ENCODE peak calls at places on chromosomes 2 and 18, in four cellular contexts. L, P, G and C are unnamed samples.

GRCh38 chr2:56260415-56260814 is 76.6 kb downstream of the CCDC85A start:
- DNase-seq in L (no peak), P (no peak), G (no peak), C (no peak)

GRCh38 chr2:219457784-219458369 is 23.2 kb downstream of the SPEG start:
- DNase-seq in L (no peak), P (peak; percentile 37), G (no peak), C (no peak)

GRCh38 chr2:164739966-164740365 is 101.7 kb downstream of the COBLL1 start:
- DNase-seq in L (no peak), P (no peak), G (no peak), C (no peak)

GRCh38 chr2:219109468-219109867 is 48.7 kb upstream of the IHH start:
- DNase-seq in L (no peak), P (peak; percentile 76), G (no peak), C (no peak)

GRCh38 chr2:71609958-71610357 is 156.6 kb downstream of the DYSF start:
- DNase-seq in L (no peak), P (no peak), G (no peak), C (peak; percentile 7)

GRCh38 chr2:140893685-140894084 is 1237.1 kb downstream of the LRP1B start:
- DNase-seq in L (no peak), P (no peak), G (no peak), C (no peak)

GRCh38 chr2:74849228-74849892 is 15.4 kb downstream of the HK2 start:
- DNase-seq in L (no peak), P (peak; percentile 30), G (peak; percentile 41), C (no peak)

GRCh38 chr2:241940329-241940728 is 70.8 kb downstream of the RTP5 start:
- DNase-seq in L (no peak), P (no peak), G (no peak), C (no peak)

GRCh38 chr2:138713509-138713908 is 66.7 kb downstream of the NXPH2 start:
- DNase-seq in L (no peak), P (no peak), G (no peak), C (no peak)

GRCh38 chr2:210475726-210476125 is 833 bp downstream of the LANCL1 start:
- DNase-seq in L (no peak), P (no peak), G (no peak), C (no peak)

GRCh38 chr2:161426788-161427412 is 10.8 kb downstream of the TBR1 start:
- DNase-seq in L (no peak), P (peak; percentile 54), G (no peak), C (no peak)

GRCh38 chr18:22539045-22539444 is 121.3 kb upstream of the CTAGE1 start:
- DNase-seq in L (no peak), P (no peak), G (peak; percentile 70), C (no peak)

GRCh38 chr2:107717666-107718065 is 109.0 kb upstream of the RGPD4 start:
- DNase-seq in L (no peak), P (peak; percentile 59), G (no peak), C (no peak)

GRCh38 chr2:55604027-55604565 is 13.3 kb downstream of the PPP4R3B start:
- DNase-seq in L (no peak), P (no peak), G (no peak), C (no peak)

DNA sequence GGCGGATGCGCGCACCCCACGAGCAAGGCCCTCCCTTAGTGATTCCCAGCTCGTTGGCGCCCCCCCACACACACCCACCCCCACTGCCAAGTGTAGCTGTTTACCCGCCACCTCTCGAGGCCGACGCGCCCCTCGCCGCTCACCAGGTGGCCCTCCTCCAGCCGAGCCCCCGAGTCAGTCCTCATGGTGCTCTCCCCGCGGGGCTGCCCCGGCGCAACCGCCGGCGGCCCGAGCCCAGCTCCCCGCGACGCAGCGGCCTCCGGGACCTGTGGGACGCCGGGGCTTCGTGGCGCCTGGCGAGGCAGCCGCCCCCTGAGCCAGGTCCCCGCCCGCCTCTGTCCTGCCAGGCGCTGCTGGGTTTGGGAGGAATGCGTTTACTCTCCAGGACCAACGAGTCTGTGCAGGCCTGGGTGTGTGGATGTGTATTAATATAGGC is at the start of gene TMEM237:
- DNase-seq in L (no peak), P (peak; percentile 76), G (peak; percentile 49), C (no peak)
- TF ChIP-seq CTCF in L (no peak), P (no peak), G (no peak), C (no peak)

GRCh38 chr2:49619804-49620203 is 465.5 kb upstream of the FSHR start:
- DNase-seq in L (no peak), P (peak; percentile 16), G (no peak), C (no peak)
- TF ChIP-seq CTCF in L (no peak), P (peak; percentile 47), G (peak; percentile 40), C (no peak)

DNA sequence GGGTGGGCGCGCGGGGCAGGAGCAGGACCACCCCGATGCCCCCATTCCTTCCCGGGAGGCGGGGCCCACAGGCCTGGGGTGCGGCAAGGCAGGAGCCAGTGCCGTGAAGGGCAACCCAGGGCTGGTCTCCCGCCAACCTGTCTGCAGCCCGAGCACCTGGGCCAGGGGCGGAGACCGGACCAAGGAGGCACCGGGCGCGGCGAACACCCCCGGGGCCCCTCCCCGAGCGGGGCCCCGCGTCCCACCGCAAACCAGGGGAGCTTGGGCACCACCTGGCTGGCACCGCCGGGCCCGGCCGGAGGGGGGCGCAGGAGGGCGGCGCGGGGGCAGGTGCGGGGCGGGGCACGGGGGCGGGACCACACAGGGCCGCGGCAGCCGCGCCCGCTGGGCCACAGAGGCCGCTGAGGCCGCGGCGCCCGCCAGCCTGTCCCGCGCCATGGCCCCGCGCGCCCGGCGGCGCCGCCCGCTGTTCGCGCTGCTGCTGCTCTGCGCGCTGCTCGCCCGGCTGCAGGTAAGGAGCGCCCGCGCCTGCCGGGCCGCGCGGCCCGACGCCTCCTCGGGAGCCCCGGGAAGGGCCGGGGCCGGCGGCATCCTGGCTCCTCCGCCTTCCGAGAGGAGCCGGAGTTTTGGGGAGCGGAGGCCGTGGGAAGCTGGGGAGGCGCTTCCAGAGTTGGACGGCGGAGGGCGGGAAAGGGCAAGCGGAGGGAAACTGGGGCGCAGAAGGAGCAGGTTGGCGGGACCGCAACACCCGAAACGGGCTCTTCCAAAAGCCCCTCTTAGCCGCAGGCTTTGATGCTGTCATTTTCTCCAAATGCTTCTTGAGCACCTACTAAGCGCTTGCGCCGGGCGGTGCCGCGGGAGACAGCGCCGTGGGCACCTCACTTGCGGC is at the start of gene TNFRSF11A:
- DNase-seq in L (no peak), P (peak; percentile 86), G (peak; percentile 33), C (no peak)
- TF ChIP-seq CTCF in L (no peak), P (peak; percentile 56), G (peak; percentile 38), C (no peak)

DNA sequence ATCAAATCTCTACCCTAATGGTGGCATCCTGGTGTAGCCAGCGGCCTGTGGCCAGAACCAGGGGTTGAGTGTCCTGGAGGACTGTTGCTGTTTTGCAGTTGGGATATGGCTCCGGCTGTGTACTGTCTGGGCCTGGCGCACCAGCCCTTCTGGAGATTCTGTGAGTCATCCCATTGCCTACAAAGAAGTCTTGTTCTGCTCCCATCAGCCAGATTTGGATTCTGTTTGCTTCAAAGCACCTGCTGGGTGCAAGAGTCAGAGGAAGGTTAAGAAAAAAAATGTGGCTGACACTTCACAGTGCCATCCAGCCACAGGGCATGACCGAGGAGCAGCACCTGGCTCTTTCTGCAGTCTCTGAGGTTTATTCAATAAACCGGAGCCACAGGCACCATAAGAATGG is 41.0 kb upstream of the ASAP2 start:
- DNase-seq in L (no peak), P (no peak), G (peak; percentile 43), C (no peak)
- TF ChIP-seq CTCF in L (no peak), P (no peak), G (no peak), C (no peak)

DNA sequence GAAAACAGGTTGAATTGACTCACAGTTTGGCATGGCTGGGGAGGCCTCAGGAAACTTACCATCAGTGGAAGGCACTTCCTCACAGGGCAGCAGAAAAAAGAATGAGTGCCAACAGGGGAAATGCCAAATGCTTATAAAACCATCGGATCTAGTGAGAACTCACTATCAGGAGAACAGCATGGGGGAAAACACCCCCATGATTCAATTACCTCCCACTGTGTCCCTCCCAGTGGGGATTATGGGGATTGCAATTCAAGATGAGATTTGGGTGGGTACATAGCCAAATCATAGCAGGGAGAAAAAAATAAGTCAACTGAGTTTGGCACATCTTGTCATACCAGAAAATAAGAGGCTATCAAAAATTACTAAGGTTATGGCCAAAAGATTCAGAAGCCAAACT is 96.3 kb downstream of the TRIP12 start:
- DNase-seq in L (no peak), P (no peak), G (no peak), C (no peak)
- TF ChIP-seq CTCF in L (no peak), P (peak; percentile 7), G (peak; percentile 7), C (no peak)

GRCh38 chr18:36757081-36757480 is 71.7 kb downstream of the TPGS2 start:
- DNase-seq in L (no peak), P (peak; percentile 71), G (no peak), C (no peak)
- TF ChIP-seq CTCF in L (peak; percentile 63), P (peak; percentile 70), G (peak; percentile 69), C (no peak)

DNA sequence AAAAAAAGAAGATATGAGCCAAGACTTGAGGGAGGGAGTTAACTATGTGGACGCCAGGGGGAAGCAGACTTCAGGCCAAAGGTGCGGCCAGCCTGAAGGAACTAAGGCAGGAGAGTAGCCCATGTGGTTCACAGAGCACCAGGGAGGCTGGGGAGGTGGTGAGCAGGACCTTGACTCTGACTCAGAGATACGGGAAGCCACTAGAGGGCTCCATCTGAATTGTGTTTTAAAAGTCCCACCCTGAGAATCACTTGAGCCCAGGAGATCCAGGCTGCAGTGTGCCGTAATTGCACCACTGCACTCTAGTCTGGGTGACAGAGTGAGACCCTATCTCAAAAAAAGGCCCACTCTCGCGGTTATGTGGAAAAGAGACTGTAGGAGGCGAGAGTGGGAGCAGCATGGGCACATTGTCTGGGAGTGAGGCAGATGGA is 12.3 kb downstream of the CEP192 start:
- DNase-seq in L (no peak), P (peak; percentile 54), G (no peak), C (no peak)
- TF ChIP-seq CTCF in L (no peak), P (peak; percentile 47), G (peak; percentile 60), C (no peak)

GRCh38 chr2:45944075-45944474 is 292.6 kb downstream of the PRKCE start:
- DNase-seq in L (no peak), P (no peak), G (no peak), C (no peak)

GRCh38 chr2:45941758-45942738 is 290.6 kb downstream of the PRKCE start:
- DNase-seq in L (no peak), P (no peak), G (no peak), C (no peak)

GRCh38 chr2:45945182-45945779 is 293.8 kb downstream of the PRKCE start:
- DNase-seq in L (no peak), P (no peak), G (no peak), C (no peak)

GRCh38 chr2:45946023-45946422 is 294.5 kb downstream of the PRKCE start:
- DNase-seq in L (no peak), P (no peak), G (no peak), C (no peak)

DNA sequence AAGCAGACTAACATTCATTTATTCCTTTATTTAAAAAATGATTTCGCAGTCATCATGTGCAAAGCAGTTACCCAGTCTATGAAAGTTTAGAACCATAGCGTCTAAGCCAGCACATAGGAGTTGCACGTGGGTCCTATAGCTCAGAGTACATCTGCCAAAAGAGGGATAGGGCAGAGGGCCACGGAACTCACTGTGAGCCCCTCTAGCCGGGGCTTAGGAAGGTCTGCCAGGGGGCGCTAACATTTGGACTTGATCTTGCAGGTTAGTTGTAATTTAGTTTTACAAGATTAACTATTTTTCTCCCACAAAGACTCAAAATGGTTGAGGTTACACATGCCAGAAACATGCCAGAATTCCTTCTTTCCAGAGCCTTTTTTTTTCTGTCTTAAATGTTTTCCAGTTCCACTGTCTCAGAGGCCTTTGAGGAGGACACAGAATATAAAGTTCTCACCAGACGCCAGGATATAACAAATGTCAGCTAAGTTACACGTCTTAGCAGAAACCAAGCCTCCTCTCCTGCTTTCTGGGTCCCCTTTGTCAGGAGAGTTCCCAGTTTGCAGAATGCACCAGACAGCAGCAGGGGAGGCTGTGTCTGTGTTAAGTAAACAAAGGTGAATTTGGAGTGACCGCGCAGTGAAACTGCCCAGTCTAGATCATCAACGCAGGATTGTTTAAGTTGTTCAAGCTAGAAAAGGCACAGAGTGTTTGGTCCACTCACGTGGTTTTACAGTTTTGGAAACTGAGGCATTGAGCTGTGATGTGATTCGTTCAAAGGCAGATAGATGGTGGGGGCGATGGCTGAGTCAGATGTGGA is 292.0 kb downstream of the PRKCE start:
- DNase-seq in L (no peak), P (no peak), G (no peak), C (no peak)
- TF ChIP-seq CTCF in L (no peak), P (peak; percentile 12), G (no peak), C (no peak)